ENCODE peak calls at places on chromosomes 12 and 14, in five cellular contexts. J is K562, T is HCT116, M is GM12878, H is HepG2. P is an unnamed sample.

GRCh38 chr12:63208956-63209355 is 58.0 kb upstream of the AVPR1A start:
- DNase-seq in H (no peak), T (no peak), J (no peak), M (no peak), P (no peak)

GRCh38 chr12:127620956-127621355 is 646.0 kb upstream of the TMEM132C start:
- DNase-seq in M (no peak), T (no peak), H (no peak), J (no peak), P (no peak)

GRCh38 chr12:113250045-113250444 is 28.8 kb downstream of the TPCN1 start:
- DNase-seq in T (no peak), M (no peak), J (no peak), H (no peak), P (no peak)

GRCh38 chr12:20463920-20464524 is 95.7 kb downstream of the PDE3A start:
- DNase-seq in M (no peak), H (peak), T (no peak), J (no peak), P (peak)

GRCh38 chr12:92369643-92370042 is 224.0 kb upstream of the BTG1 start:
- DNase-seq in M (no peak), J (no peak), H (no peak), T (no peak), P (no peak)

GRCh38 chr14:53924754-53925153 is 31.9 kb downstream of the BMP4 start:
- DNase-seq in T (peak), J (no peak), M (no peak), H (peak), P (no peak)

GRCh38 chr12:89390802-89391673 is 38.7 kb upstream of the DUSP6 start:
- DNase-seq in H (peak), J (no peak), M (no peak), T (no peak), P (no peak)

GRCh38 chr12:25775968-25776367 is 182.5 kb upstream of the RASSF8 start:
- DNase-seq in T (no peak), J (no peak), M (no peak), H (no peak), P (no peak)

GRCh38 chr12:78194448-78194847 is 363.8 kb downstream of the NAV3 start:
- DNase-seq in T (no peak), H (no peak), J (no peak), M (no peak), P (no peak)

GRCh38 chr14:98177551-98177950 is 1094.4 kb downstream of the BCL11B start:
- DNase-seq in H (no peak), T (no peak), M (no peak), J (no peak), P (no peak)

GRCh38 chr14:36519431-36520321 is at the start of gene NKX2-1:
- DNase-seq in T (no peak), M (no peak), J (no peak), H (no peak), P (no peak)

GRCh38 chr14:102980409-102980810 is 57.9 kb downstream of the AMN start:
- DNase-seq in T (no peak), H (no peak), J (no peak), M (no peak), P (no peak)

GRCh38 chr12:105332925-105333324 is 2.4 kb downstream of the C12orf75 start:
- DNase-seq in M (no peak), H (no peak), J (no peak), T (no peak), P (no peak)

GRCh38 chr14:93959239-93960107 is 16.9 kb downstream of the ASB2 start:
- DNase-seq in M (peak), T (peak), J (peak), H (peak), P (no peak)

GRCh38 chr12:1793426-1794210 is 26.7 kb upstream of the LRTM2 start:
- DNase-seq in J (no peak), M (no peak), T (no peak), H (no peak), P (no peak)

GRCh38 chr12:1792406-1792805 is 28.0 kb upstream of the LRTM2 start:
- DNase-seq in M (no peak), H (no peak), T (no peak), J (no peak), P (no peak)

GRCh38 chr12:1794440-1795090 is 25.8 kb upstream of the LRTM2 start:
- DNase-seq in M (no peak), H (no peak), J (no peak), T (no peak), P (no peak)

GRCh38 chr12:1790470-1790869 is 29.9 kb upstream of the LRTM2 start:
- DNase-seq in M (no peak), T (no peak), H (no peak), J (no peak), P (no peak)

DNA sequence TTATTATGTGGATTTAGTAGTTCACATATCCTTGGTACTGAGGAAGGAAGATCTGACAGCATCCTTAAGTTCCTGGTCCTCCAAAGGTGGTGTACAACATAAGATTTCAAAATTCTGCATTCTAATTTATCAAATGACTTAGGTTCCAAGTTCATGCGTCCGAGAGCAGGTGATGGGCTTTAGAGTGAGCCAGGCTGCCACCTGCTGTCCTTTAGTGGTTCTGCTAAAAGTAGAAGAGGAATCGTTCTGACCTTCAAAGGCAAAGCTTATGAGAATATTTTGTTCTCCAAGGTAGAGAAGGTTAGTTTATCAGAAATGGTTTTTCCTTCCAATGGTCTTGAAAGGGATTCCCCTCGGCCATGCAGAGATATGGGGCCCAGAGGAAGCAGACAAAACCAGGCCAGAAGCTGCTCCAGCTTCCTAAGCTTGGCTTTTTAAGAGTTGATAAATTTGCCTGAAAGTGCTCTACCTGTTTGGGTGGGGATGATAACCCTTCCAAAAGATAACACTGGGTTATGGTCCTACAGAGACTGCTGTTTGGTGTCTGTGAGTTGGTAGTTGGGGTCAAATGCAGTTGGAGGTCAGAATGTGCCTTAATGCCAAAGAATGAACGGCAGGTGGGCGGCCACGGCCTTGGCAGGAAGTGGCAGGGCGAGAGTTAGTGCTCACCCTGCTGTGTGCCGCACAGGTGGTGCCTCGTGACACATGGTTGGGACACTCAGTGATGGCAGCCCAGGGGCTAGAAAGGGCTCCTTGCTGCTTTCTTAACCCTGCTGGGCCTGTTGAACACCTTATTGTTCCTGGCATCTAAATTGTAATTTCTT is 29.0 kb upstream of the LRTM2 start:
- DNase-seq in M (peak), J (peak), H (peak), T (peak), P (peak)
- TF ChIP-seq JUND in M (no peak), J (no peak), H (no peak), T (no peak), P (no peak)

DNA sequence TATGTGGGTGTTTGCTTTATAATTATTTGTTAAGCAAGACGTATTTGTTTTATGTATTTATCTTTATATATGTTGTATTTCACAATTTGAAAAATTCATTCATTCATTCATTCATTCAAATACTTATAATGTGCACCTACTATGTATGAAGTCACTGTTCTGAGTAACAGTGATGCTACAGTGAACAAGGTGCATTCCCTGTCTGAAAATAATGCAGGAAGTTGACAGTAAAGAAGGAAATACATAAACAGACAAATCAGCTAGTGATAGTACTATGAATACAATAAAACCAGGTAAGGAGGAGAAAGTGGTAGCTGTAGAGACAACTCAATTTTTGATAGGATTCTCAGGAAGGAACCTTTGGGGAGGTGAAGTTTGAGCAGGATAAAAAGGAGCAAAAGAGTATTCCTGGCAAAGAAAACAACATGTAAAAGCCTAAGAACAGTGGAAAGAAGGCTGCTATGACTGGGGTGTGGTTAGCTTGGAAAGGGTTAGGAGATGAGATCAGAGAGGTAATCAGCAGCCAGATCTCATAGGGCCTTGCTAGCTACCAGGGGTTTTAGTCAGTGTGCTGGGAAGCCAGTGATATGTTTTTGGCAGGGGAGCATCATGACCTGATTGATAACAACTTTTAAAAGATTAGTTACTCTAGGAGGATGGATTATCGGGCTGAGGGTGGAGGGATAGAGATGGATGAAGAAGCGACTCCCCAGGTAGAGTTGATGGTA is 17.4 kb downstream of the BICDL1 start:
- DNase-seq in M (no peak), T (no peak), H (no peak), J (no peak), P (no peak)
- TF ChIP-seq JUND in M (no peak), T (no peak), H (no peak), J (no peak), P (no peak)

GRCh38 chr14:100623961-100624360 is 36.7 kb upstream of the BEGAIN start:
- DNase-seq in H (no peak), M (no peak), T (no peak), J (no peak), P (no peak)

GRCh38 chr14:100621806-100622205 is 34.6 kb upstream of the BEGAIN start:
- DNase-seq in J (peak), H (no peak), M (no peak), T (peak), P (peak)

GRCh38 chr14:100622708-100623485 is 35.7 kb upstream of the BEGAIN start:
- DNase-seq in M (no peak), T (no peak), J (no peak), H (no peak), P (no peak)

GRCh38 chr14:100622234-100622633 is 35.0 kb upstream of the BEGAIN start:
- DNase-seq in J (no peak), M (no peak), T (no peak), H (no peak), P (no peak)

GRCh38 chr14:100623557-100623956 is 36.3 kb upstream of the BEGAIN start:
- DNase-seq in J (no peak), T (no peak), H (no peak), M (no peak), P (no peak)
- TF ChIP-seq JUND in J (no peak), T (no peak), H (no peak), M (no peak), P (no peak)

GRCh38 chr14:100531591-100532121 is 55.6 kb downstream of the BEGAIN start:
- DNase-seq in H (no peak), T (no peak), J (no peak), M (no peak), P (no peak)
- TF ChIP-seq JUND in H (no peak), T (no peak), J (no peak), M (no peak), P (no peak)

GRCh38 chr12:96719671-96720362 is 187.2 kb upstream of the NEDD1 start:
- DNase-seq in T (no peak), M (peak), J (no peak), H (no peak), P (peak)

GRCh38 chr12:96720363-96720705 is 186.7 kb upstream of the NEDD1 start:
- DNase-seq in H (no peak), J (no peak), M (no peak), T (no peak), P (peak)
- TF ChIP-seq JUND in H (no peak), J (no peak), M (no peak), T (no peak), P (no peak)

GRCh38 chr14:22925513-22925912 is 3.7 kb downstream of the PRMT5 start:
- DNase-seq in T (no peak), J (no peak), M (no peak), H (no peak), P (no peak)
- TF ChIP-seq JUND in T (no peak), J (no peak), M (no peak), H (no peak), P (no peak)

GRCh38 chr14:49586673-49587460 is 687 bp upstream of the RPS29 start:
- DNase-seq in T (peak), M (peak), J (peak), H (peak), P (peak)
- TF ChIP-seq JUND in T (peak), M (no peak), J (no peak), H (no peak), P (no peak)

P was measured in T47D.